ENCODE peak calls at places on chromosomes 2 and 18, in six cellular contexts. One of them, this sample, is unnamed.

GRCh38 chr18:32271649-32272324 is 81.9 kb downstream of the MEP1B start:
- DNase-seq in K562: peak
- DNase-seq in A549: peak
- DNase-seq in tibial nerve: no peak
- DNase-seq in sigmoid colon: no peak
- DNase-seq in ovary: peak
- DNase-seq in this sample: no peak

GRCh38 chr2:233356546-233357308 is 2.4 kb downstream of the DGKD start:
- DNase-seq in K562: no peak
- DNase-seq in A549: no peak
- DNase-seq in tibial nerve: no peak
- DNase-seq in sigmoid colon: no peak
- DNase-seq in ovary: no peak
- DNase-seq in this sample: no peak

GRCh38 chr2:158153270-158154015 is 51.8 kb downstream of the UPP2 start:
- DNase-seq in K562: no peak
- DNase-seq in A549: no peak
- DNase-seq in tibial nerve: no peak
- DNase-seq in sigmoid colon: no peak
- DNase-seq in ovary: no peak
- DNase-seq in this sample: no peak

GRCh38 chr2:10709290-10709939 is 12.0 kb upstream of the ATP6V1C2 start:
- DNase-seq in K562: no peak
- DNase-seq in A549: peak
- DNase-seq in tibial nerve: no peak
- DNase-seq in sigmoid colon: no peak
- DNase-seq in ovary: no peak
- DNase-seq in this sample: no peak

GRCh38 chr2:128315829-128316776 is 2.6 kb downstream of the HS6ST1 start:
- DNase-seq in K562: no peak
- DNase-seq in A549: no peak
- DNase-seq in tibial nerve: no peak
- DNase-seq in sigmoid colon: peak
- DNase-seq in ovary: peak
- DNase-seq in this sample: peak

GRCh38 chr2:24702800-24703199 is 90.4 kb downstream of the PTRHD1 start:
- DNase-seq in K562: no peak
- DNase-seq in A549: peak
- DNase-seq in tibial nerve: no peak
- DNase-seq in sigmoid colon: no peak
- DNase-seq in ovary: no peak
- DNase-seq in this sample: no peak

GRCh38 chr2:201137505-201138400 is 21.8 kb downstream of the CFLAR start:
- DNase-seq in K562: no peak
- DNase-seq in A549: no peak
- DNase-seq in tibial nerve: no peak
- DNase-seq in sigmoid colon: no peak
- DNase-seq in ovary: no peak
- DNase-seq in this sample: no peak

GRCh38 chr18:11251229-11251890 is 102.0 kb upstream of the PIEZO2 start:
- DNase-seq in K562: no peak
- DNase-seq in A549: no peak
- DNase-seq in tibial nerve: peak
- DNase-seq in sigmoid colon: peak
- DNase-seq in ovary: no peak
- DNase-seq in this sample: no peak

GRCh38 chr18:57353940-57354461 is 1.6 kb downstream of the ST8SIA3 start:
- DNase-seq in K562: peak
- DNase-seq in A549: peak
- DNase-seq in tibial nerve: no peak
- DNase-seq in sigmoid colon: no peak
- DNase-seq in ovary: no peak
- DNase-seq in this sample: no peak

GRCh38 chr2:233449071-233449901 is 95.0 kb downstream of the DGKD start:
- DNase-seq in K562: no peak
- DNase-seq in A549: peak
- DNase-seq in tibial nerve: no peak
- DNase-seq in sigmoid colon: peak
- DNase-seq in ovary: peak
- DNase-seq in this sample: peak

GRCh38 chr2:68282814-68283812 is 30.8 kb upstream of the PPP3R1 start:
- DNase-seq in K562: peak
- DNase-seq in A549: peak
- DNase-seq in tibial nerve: no peak
- DNase-seq in sigmoid colon: no peak
- DNase-seq in ovary: no peak
- DNase-seq in this sample: no peak

GRCh38 chr2:119264781-119265692 is 41.4 kb downstream of the STEAP3 start:
- DNase-seq in K562: peak
- DNase-seq in A549: peak
- DNase-seq in tibial nerve: no peak
- DNase-seq in sigmoid colon: no peak
- DNase-seq in ovary: no peak
- DNase-seq in this sample: no peak

GRCh38 chr2:174341995-174342571 is 7.3 kb downstream of the SP9 start:
- DNase-seq in K562: no peak
- DNase-seq in A549: no peak
- DNase-seq in tibial nerve: no peak
- DNase-seq in sigmoid colon: no peak
- DNase-seq in ovary: no peak
- DNase-seq in this sample: no peak
- TF ChIP-seq EP300 in K562: no peak
- TF ChIP-seq EP300 in A549: no peak
- TF ChIP-seq EP300 in tibial nerve: no peak
- TF ChIP-seq EP300 in sigmoid colon: no peak
- TF ChIP-seq EP300 in ovary: no peak
- TF ChIP-seq EP300 in this sample: no peak

GRCh38 chr2:38496927-38497669 is 105.6 kb downstream of the HNRNPLL start:
- DNase-seq in K562: no peak
- DNase-seq in A549: no peak
- DNase-seq in tibial nerve: peak
- DNase-seq in sigmoid colon: no peak
- DNase-seq in ovary: no peak
- DNase-seq in this sample: peak
- TF ChIP-seq EP300 in K562: no peak
- TF ChIP-seq EP300 in A549: no peak
- TF ChIP-seq EP300 in tibial nerve: no peak
- TF ChIP-seq EP300 in sigmoid colon: no peak
- TF ChIP-seq EP300 in ovary: no peak
- TF ChIP-seq EP300 in this sample: no peak

DNA sequence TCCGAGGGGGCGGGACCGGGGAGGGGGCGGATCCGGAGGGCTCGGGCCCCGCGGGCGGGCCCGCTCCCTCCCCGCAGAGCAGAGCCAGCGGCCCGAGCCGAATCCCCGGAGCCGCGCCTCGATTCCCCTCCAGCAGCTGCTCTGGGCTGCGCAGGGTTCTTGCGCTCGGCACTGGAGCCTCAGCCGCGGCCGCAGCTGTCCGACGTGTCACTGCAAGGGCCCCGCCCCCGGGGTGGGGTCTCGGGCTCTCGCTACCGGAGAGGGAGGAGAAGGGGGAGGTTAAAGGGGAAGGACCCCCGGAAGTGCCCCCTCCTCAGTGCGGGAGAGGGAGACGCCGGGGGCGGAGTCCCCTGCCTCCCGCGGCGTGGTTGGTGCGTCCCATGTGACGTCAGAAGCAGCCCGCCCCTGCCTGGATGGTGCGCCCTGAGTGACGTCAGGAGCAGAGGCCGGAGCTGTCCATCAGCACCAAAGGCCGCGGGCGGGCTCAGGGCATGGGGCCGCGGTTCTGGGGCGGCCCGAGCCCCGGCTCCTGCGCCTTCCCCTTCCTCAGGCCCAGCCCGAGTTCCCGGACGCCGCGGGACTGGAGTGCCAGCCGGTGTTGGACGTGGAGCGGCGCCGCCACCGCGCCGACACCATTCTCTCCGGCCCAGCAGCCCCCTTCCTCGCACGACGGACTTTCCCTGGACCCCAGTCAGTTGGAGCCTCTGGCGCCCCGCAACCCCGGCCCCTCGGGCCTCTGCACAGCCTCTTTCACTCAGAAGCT is at the start of the genes CHPF and TMEM198:
- DNase-seq in K562: peak
- DNase-seq in A549: peak
- DNase-seq in tibial nerve: peak
- DNase-seq in sigmoid colon: peak
- DNase-seq in ovary: peak
- DNase-seq in this sample: peak
- TF ChIP-seq EP300 in K562: no peak
- TF ChIP-seq EP300 in A549: no peak
- TF ChIP-seq EP300 in tibial nerve: peak
- TF ChIP-seq EP300 in sigmoid colon: peak
- TF ChIP-seq EP300 in ovary: peak
- TF ChIP-seq EP300 in this sample: no peak

GRCh38 chr2:13550285-13550684 is 833.5 kb downstream of the TRIB2 start:
- DNase-seq in K562: no peak
- DNase-seq in A549: no peak
- DNase-seq in tibial nerve: no peak
- DNase-seq in sigmoid colon: no peak
- DNase-seq in ovary: no peak
- DNase-seq in this sample: no peak
- TF ChIP-seq EP300 in K562: no peak
- TF ChIP-seq EP300 in A549: no peak
- TF ChIP-seq EP300 in tibial nerve: no peak
- TF ChIP-seq EP300 in sigmoid colon: no peak
- TF ChIP-seq EP300 in ovary: no peak
- TF ChIP-seq EP300 in this sample: no peak

DNA sequence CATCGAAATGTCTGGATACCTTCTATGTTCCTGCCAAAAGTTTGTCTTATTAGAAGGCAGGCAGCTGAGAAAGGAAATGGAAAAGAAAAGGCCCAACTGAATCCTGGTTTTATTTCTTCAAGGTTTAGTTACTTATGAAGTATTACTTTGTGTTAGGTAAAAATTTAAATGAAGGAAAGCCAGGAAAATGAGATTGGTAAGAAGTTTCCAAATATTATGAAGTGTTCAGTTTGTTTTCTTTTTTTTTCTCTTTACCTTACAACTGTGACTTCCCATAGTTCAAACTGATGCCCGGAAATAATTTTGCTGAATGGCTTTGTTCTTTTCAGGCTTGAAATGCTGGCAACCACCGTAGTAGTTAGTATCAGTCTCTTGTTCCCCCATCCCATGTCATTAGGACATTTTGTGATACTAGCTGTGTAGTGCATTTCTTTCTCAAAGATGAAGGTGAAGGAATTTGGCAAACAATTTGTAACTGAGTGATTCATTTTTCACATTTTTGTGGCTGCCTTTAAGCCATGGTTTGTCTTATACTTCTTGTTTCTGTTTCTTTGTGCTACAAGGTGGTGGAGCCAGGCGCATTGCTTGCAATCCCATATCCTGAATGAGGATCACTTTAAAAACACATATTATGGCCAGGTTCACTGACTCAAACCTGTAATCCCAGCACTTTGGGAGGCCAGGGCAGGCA is 40.5 kb downstream of the GPD2 start:
- DNase-seq in K562: no peak
- DNase-seq in A549: no peak
- DNase-seq in tibial nerve: no peak
- DNase-seq in sigmoid colon: no peak
- DNase-seq in ovary: no peak
- DNase-seq in this sample: no peak
- TF ChIP-seq EP300 in K562: no peak
- TF ChIP-seq EP300 in A549: no peak
- TF ChIP-seq EP300 in tibial nerve: no peak
- TF ChIP-seq EP300 in sigmoid colon: no peak
- TF ChIP-seq EP300 in ovary: no peak
- TF ChIP-seq EP300 in this sample: no peak

GRCh38 chr18:53755914-53756606 is 468.4 kb downstream of the MBD2 start:
- DNase-seq in K562: no peak
- DNase-seq in A549: no peak
- DNase-seq in tibial nerve: no peak
- DNase-seq in sigmoid colon: no peak
- DNase-seq in ovary: no peak
- DNase-seq in this sample: no peak

GRCh38 chr18:53753616-53754015 is 470.9 kb downstream of the MBD2 start:
- DNase-seq in K562: no peak
- DNase-seq in A549: no peak
- DNase-seq in tibial nerve: no peak
- DNase-seq in sigmoid colon: no peak
- DNase-seq in ovary: no peak
- DNase-seq in this sample: no peak

GRCh38 chr18:53756607-53756972 is 467.9 kb downstream of the MBD2 start:
- DNase-seq in K562: no peak
- DNase-seq in A549: no peak
- DNase-seq in tibial nerve: no peak
- DNase-seq in sigmoid colon: no peak
- DNase-seq in ovary: no peak
- DNase-seq in this sample: no peak

GRCh38 chr18:53752968-53753367 is 471.5 kb downstream of the MBD2 start:
- DNase-seq in K562: no peak
- DNase-seq in A549: no peak
- DNase-seq in tibial nerve: no peak
- DNase-seq in sigmoid colon: no peak
- DNase-seq in ovary: no peak
- DNase-seq in this sample: no peak

GRCh38 chr18:53754154-53754553 is 470.3 kb downstream of the MBD2 start:
- DNase-seq in K562: no peak
- DNase-seq in A549: no peak
- DNase-seq in tibial nerve: no peak
- DNase-seq in sigmoid colon: no peak
- DNase-seq in ovary: no peak
- DNase-seq in this sample: no peak
- TF ChIP-seq EP300 in K562: no peak
- TF ChIP-seq EP300 in A549: no peak
- TF ChIP-seq EP300 in tibial nerve: no peak
- TF ChIP-seq EP300 in sigmoid colon: no peak
- TF ChIP-seq EP300 in ovary: no peak
- TF ChIP-seq EP300 in this sample: no peak

GRCh38 chr18:23099621-23100020 is 35.7 kb upstream of the CABLES1 start:
- DNase-seq in K562: no peak
- DNase-seq in A549: peak
- DNase-seq in tibial nerve: no peak
- DNase-seq in sigmoid colon: no peak
- DNase-seq in ovary: no peak
- DNase-seq in this sample: no peak
- TF ChIP-seq EP300 in K562: no peak
- TF ChIP-seq EP300 in A549: peak
- TF ChIP-seq EP300 in tibial nerve: no peak
- TF ChIP-seq EP300 in sigmoid colon: no peak
- TF ChIP-seq EP300 in ovary: no peak
- TF ChIP-seq EP300 in this sample: no peak

DNA sequence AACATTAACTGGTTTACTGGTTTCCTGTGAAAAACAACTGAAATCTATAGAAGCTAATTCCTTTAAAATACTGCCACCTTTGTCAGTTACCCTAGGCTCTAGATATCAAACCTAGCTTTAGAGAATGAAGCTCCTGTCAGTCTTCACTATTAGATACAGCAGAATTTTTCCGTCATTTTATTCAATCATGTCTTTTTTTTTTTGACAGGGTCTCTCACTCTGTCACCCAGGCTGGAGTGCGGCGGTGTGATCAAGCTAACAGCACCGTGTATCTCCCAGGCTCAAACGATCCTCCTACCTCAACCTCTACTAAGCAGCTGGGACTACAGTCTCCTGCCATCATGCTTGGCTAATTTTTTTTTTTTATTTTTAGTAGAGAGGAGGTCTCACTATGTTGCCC is 415.2 kb upstream of the LRRTM4 start:
- DNase-seq in K562: no peak
- DNase-seq in A549: no peak
- DNase-seq in tibial nerve: no peak
- DNase-seq in sigmoid colon: no peak
- DNase-seq in ovary: no peak
- DNase-seq in this sample: no peak
- TF ChIP-seq EP300 in K562: no peak
- TF ChIP-seq EP300 in A549: no peak
- TF ChIP-seq EP300 in tibial nerve: no peak
- TF ChIP-seq EP300 in sigmoid colon: no peak
- TF ChIP-seq EP300 in ovary: no peak
- TF ChIP-seq EP300 in this sample: no peak

GRCh38 chr2:140786585-140786984 is 1344.2 kb downstream of the LRP1B start:
- DNase-seq in K562: no peak
- DNase-seq in A549: no peak
- DNase-seq in tibial nerve: no peak
- DNase-seq in sigmoid colon: no peak
- DNase-seq in ovary: no peak
- DNase-seq in this sample: no peak
- TF ChIP-seq EP300 in K562: no peak
- TF ChIP-seq EP300 in A549: no peak
- TF ChIP-seq EP300 in tibial nerve: no peak
- TF ChIP-seq EP300 in sigmoid colon: no peak
- TF ChIP-seq EP300 in ovary: no peak
- TF ChIP-seq EP300 in this sample: no peak

This sample was measured in suprapubic skin.